ENCODE peak calls at places on chromosomes 6 and 20, in seven cellular contexts. Z is uterus; E is IMR-90; T is tibial nerve; V is left lung; C is cardiac muscle cell; M is CD8-positive, alpha-beta T cell. U is an unnamed sample. For H3K4me1, the result is how much of the 10 kb centered on the place peaks cover.

GRCh38 chr6:37354526-37355384 is 972 bp downstream of the RNF8 start:
- DNase-seq in Z (peak), E (peak), T (no peak), V (peak), C (peak), M (peak), U (peak)

GRCh38 chr20:7609250-7609649 is 331.0 kb downstream of the HAO1 start:
- DNase-seq in Z (no peak), E (no peak), T (no peak), V (no peak), C (no peak), M (no peak), U (no peak)

GRCh38 chr6:7238900-7239589 is 74.0 kb downstream of the SSR1 start:
- DNase-seq in Z (peak), E (peak), T (peak), V (peak), C (peak), M (peak), U (peak)

GRCh38 chr6:2877057-2877882 is 25.8 kb downstream of the SERPINB9 start:
- DNase-seq in Z (peak), E (peak), T (no peak), V (no peak), C (no peak), M (no peak), U (peak)

GRCh38 chr20:49572857-49573256 is 4.9 kb upstream of the PTGIS start:
- DNase-seq in Z (no peak), E (no peak), T (no peak), V (no peak), C (no peak), M (no peak), U (no peak)

GRCh38 chr6:54191460-54191859 is 80.2 kb downstream of the MLIP start:
- DNase-seq in Z (no peak), E (peak), T (no peak), V (no peak), C (no peak), M (no peak), U (no peak)

GRCh38 chr6:6881438-6882267 is 226.1 kb upstream of the RREB1 start:
- DNase-seq in Z (no peak), E (no peak), T (no peak), V (no peak), C (no peak), M (no peak), U (no peak)

GRCh38 chr6:33731751-33732282 is 14.9 kb downstream of the IP6K3 start:
- DNase-seq in Z (no peak), E (no peak), T (no peak), V (no peak), C (no peak), M (no peak), U (no peak)

GRCh38 chr6:162964703-162965140 is 236.9 kb downstream of the PACRG start:
- DNase-seq in Z (peak), E (peak), T (peak), V (peak), C (no peak), M (no peak), U (no peak)

GRCh38 chr6:73515204-73516101 is 5.4 kb downstream of the EEF1A1 start:
- DNase-seq in Z (peak), E (peak), T (peak), V (no peak), C (peak), M (peak), U (peak)

GRCh38 chr6:32491703-32492102 is 38.4 kb downstream of the HLA-DRB5 start:
- DNase-seq in Z (no peak), E (no peak), T (no peak), V (no peak), C (no peak), M (no peak), U (no peak)

GRCh38 chr20:63496404-63497120 is 2.3 kb downstream of the EEF1A2 start:
- DNase-seq in Z (no peak), E (no peak), T (no peak), V (no peak), C (no peak), M (no peak), U (no peak)

GRCh38 chr6:11093065-11093590 is 506 bp upstream of the SMIM13 start:
- DNase-seq in Z (no peak), E (peak), T (no peak), V (no peak), C (peak), M (no peak), U (no peak)

DNA sequence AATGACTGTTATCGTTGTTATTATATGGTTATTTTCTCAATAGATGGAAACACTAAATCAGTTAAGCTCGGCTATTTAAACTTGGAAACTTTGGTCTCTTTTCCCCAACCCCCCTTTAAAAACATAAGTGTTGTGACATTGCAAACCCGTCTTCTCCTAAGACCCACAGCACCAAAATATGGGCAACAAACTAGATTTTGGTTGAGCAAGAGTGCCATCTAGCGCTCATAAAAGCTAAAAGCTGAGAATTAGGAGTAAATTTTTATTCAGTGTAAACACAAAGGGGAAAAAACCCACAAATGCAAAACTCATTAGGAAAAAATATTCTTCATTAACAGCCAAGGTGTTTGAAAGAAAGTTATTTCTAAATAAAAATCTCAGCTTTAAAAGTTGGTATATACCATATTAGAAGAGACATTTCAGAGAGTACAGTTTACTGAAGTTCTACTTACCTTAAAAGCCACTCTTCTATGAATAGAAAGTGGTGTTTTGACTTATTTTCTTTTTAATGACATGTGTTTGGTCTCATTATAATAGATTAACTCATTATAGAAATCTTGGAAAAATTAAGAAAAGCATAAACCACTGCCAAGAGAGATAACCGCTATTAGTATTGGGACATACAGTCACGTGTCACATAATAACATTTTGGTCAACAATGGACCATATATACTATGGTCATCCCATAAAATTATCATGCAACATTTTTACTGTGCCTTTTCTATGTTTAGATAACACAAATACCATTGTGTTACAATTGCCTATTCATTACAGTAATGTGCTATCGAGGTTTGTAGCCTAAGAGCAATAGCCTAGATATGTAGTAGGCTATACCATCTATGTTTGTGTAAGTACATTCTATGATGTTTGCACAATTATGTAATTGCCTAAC is 21.1 kb downstream of the SESN1 start:
- DNase-seq in Z (peak), E (peak), T (peak), V (no peak), C (peak), M (peak), U (peak)
- H3K4me1 ChIP-seq in Z (under half), E (under half), T (under half), V (under half), C (under half), M (under half), U (under half)

GRCh38 chr6:5099537-5099936 is 14.4 kb downstream of the PPP1R3G start:
- DNase-seq in Z (no peak), E (no peak), T (no peak), V (no peak), C (no peak), M (no peak), U (no peak)
- H3K4me3 ChIP-seq in Z (no peak), E (no peak), T (no peak), V (no peak), C (no peak), M (no peak), U (no peak)

GRCh38 chr20:46253391-46253790 is 54.9 kb downstream of the CDH22 start:
- DNase-seq in Z (no peak), E (no peak), T (no peak), V (no peak), C (no peak), M (no peak), U (peak)
- TF ChIP-seq CTCF in Z (no peak), E (no peak), T (no peak), V (no peak), C (peak), M (no peak), U (peak)

DNA sequence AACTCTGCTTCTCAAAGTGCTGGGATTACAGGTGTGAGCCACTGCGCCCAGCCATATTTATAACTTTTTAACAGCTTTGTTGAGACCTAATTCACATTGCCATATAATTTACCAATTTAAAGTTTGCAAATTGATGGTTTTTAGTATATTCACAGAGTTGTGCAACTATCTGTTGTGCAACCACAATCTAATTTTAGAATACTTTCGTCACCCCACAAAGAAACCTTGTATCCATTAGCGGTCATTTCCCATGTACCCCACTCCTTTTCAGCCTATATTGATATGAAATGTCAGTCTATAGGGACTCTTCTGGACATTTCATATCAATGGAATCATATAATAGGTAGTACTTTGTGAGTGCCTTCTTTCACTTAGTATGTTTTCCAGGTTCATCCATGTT is 55.8 kb downstream of the FOXO3 start:
- DNase-seq in Z (no peak), E (peak), T (peak), V (no peak), C (no peak), M (no peak), U (no peak)
- H3K4me1 ChIP-seq in Z (under half), E (under half), T (half or more), V (half or more), C (under half), M (under half), U (under half)

GRCh38 chr6:35599761-35600658 is 87.3 kb upstream of the TULP1 start:
- DNase-seq in Z (no peak), E (peak), T (no peak), V (no peak), C (no peak), M (no peak), U (no peak)

GRCh38 chr6:35600659-35601125 is 88.0 kb upstream of the TULP1 start:
- DNase-seq in Z (no peak), E (no peak), T (no peak), V (no peak), C (no peak), M (no peak), U (no peak)

GRCh38 chr6:35601331-35602132 is 87.2 kb downstream of the FKBP5 start:
- DNase-seq in Z (peak), E (peak), T (peak), V (no peak), C (peak), M (peak), U (no peak)

GRCh38 chr6:35603326-35604202 is 85.2 kb downstream of the FKBP5 start:
- DNase-seq in Z (no peak), E (no peak), T (no peak), V (no peak), C (no peak), M (no peak), U (no peak)

DNA sequence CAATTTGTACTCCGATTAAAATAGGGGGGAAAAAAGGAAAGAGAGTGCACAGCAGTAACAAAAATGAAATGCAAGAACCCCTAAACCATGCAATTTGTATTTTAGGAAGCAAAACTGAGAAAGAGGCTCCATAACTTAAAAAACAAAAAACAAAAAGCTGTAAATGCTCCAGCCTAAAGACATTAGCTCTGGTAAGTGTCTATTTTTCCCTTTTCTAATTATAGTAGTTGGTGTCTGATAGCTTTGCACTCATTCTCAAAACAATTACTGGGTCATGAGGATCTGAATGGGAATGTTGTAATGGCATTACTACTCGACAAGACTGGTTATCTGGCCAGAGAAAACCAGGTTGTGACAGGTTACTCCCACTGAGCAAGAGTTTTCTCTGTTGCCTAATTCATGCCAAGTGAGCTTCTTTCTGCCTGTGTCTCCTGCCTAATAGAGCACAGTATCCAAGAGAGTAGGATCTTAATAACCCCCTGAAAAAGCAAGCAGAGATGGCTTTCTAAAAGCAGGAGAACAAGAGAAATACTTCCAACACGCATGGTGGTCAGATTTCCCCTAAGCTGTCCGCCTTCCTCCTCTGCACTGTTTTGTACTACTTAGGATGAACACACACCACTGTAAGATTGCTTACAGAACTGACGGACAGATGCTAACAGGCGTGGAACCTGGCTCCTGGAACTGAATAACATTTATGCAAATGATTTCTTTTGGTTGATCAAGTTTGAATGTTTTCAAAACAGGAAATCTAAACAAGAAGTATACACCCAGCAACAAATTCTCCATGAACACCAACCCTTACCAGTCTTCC is 86.4 kb downstream of the FKBP5 start:
- DNase-seq in Z (no peak), E (peak), T (peak), V (no peak), C (peak), M (peak), U (no peak)
- H3K4me3 ChIP-seq in Z (no peak), E (peak), T (no peak), V (no peak), C (peak), M (peak), U (no peak)